ENCODE peak calls at places on chromosomes 11 and 22, in seven cellular contexts. C is cardiac fibroblast, J is GM06990, V is astrocyte of the spinal cord, K is stomach, O is HFF-Myc, R is ovary. T is an unnamed sample.

GRCh38 chr22:46180370-46181137 is 30.2 kb downstream of the PPARA start:
- DNase-seq in C (peak), J (no peak), V (no peak), K (no peak), O (no peak), R (no peak), T (no peak)

GRCh38 chr22:26398741-26399153 is 30.3 kb upstream of the ASPHD2 start:
- DNase-seq in C (peak), J (no peak), V (peak), K (peak), O (peak), R (no peak), T (peak)

GRCh38 chr22:45818130-45819085 is 146.8 kb downstream of the ATXN10 start:
- DNase-seq in C (no peak), J (no peak), V (peak), K (no peak), O (no peak), R (no peak), T (peak)

GRCh38 chr11:63274776-63275175 is 31.4 kb upstream of the SLC22A25 start:
- DNase-seq in C (no peak), J (no peak), V (no peak), K (no peak), O (no peak), R (no peak), T (no peak)

GRCh38 chr22:43060213-43060612 is 29.0 kb downstream of the TTLL1 start:
- DNase-seq in C (peak), J (peak), V (no peak), K (peak), O (no peak), R (no peak), T (no peak)

GRCh38 chr22:49564054-49564453 is 263.6 kb downstream of the BRD1 start:
- DNase-seq in C (no peak), J (no peak), V (no peak), K (no peak), O (no peak), R (no peak), T (no peak)

GRCh38 chr22:27097933-27098332 is 440.5 kb downstream of the MIAT start:
- DNase-seq in C (no peak), J (no peak), V (peak), K (no peak), O (no peak), R (no peak), T (no peak)

GRCh38 chr22:27468712-27469111 is 332.8 kb downstream of the MN1 start:
- DNase-seq in C (no peak), J (no peak), V (no peak), K (no peak), O (no peak), R (no peak), T (no peak)

GRCh38 chr22:47408409-47408808 is 646.0 kb downstream of the TBC1D22A start:
- DNase-seq in C (no peak), J (no peak), V (no peak), K (no peak), O (no peak), R (no peak), T (no peak)

GRCh38 chr11:62373464-62374110 is 36.3 kb downstream of the ASRGL1 start:
- DNase-seq in C (no peak), J (no peak), V (no peak), K (no peak), O (no peak), R (no peak), T (no peak)

GRCh38 chr11:72002841-72003775 is 4.4 kb downstream of the IL18BP start:
- DNase-seq in C (no peak), J (no peak), V (no peak), K (no peak), O (no peak), R (no peak), T (no peak)

GRCh38 chr11:19697721-19698121 is 14.9 kb upstream of the NAV2 start:
- DNase-seq in C (peak), J (no peak), V (no peak), K (no peak), O (no peak), R (no peak), T (no peak)

GRCh38 chr11:95364324-95365295 is 133.6 kb upstream of the SESN3 start:
- DNase-seq in C (peak), J (no peak), V (peak), K (no peak), O (no peak), R (no peak), T (no peak)

GRCh38 chr11:124638500-124638899 is 15.8 kb downstream of the TBRG1 start:
- DNase-seq in C (no peak), J (no peak), V (no peak), K (no peak), O (no peak), R (no peak), T (no peak)

GRCh38 chr22:26957176-26957575 is 299.8 kb downstream of the MIAT start:
- DNase-seq in C (no peak), J (no peak), V (no peak), K (no peak), O (no peak), R (no peak), T (no peak)

GRCh38 chr11:86753376-86753775 is 47.0 kb upstream of the PRSS23 start:
- DNase-seq in C (no peak), J (no peak), V (no peak), K (no peak), O (no peak), R (no peak), T (peak)

GRCh38 chr11:134652586-134653255 is 240.7 kb upstream of the B3GAT1 start:
- DNase-seq in C (no peak), J (no peak), V (no peak), K (peak), O (no peak), R (no peak), T (no peak)

GRCh38 chr11:34606326-34607120 is 14.4 kb upstream of the EHF start:
- DNase-seq in C (no peak), J (no peak), V (no peak), K (no peak), O (no peak), R (no peak), T (no peak)

GRCh38 chr11:12175694-12176241 is 65.4 kb downstream of the MICAL2 start:
- DNase-seq in C (peak), J (no peak), V (peak), K (no peak), O (peak), R (no peak), T (peak)

GRCh38 chr22:48547971-48548370 is 1279.7 kb downstream of the BRD1 start:
- DNase-seq in C (no peak), J (no peak), V (no peak), K (no peak), O (no peak), R (no peak), T (no peak)

GRCh38 chr11:119520966-119521365 is 98.0 kb upstream of the THY1 start:
- DNase-seq in C (no peak), J (no peak), V (no peak), K (no peak), O (no peak), R (no peak), T (no peak)

GRCh38 chr22:47289316-47289985 is 527.0 kb downstream of the TBC1D22A start:
- DNase-seq in C (no peak), J (no peak), V (no peak), K (no peak), O (no peak), R (no peak), T (no peak)

GRCh38 chr22:46373166-46373565 is 37.7 kb downstream of the TRMU start:
- DNase-seq in C (no peak), J (no peak), V (no peak), K (peak), O (no peak), R (no peak), T (no peak)

GRCh38 chr11:112162761-112163669 is 879 bp downstream of the IL18 start:
- DNase-seq in C (no peak), J (no peak), V (peak), K (no peak), O (no peak), R (no peak), T (peak)
- H3K4me3 ChIP-seq in C (no peak), J (no peak), V (no peak), K (peak), O (no peak), R (no peak), T (no peak)

GRCh38 chr11:77821349-77821851 is 456 bp downstream of the AAMDC start:
- DNase-seq in C (peak), J (peak), V (peak), K (no peak), O (no peak), R (peak), T (peak)

GRCh38 chr11:77815459-77815858 is 5.1 kb downstream of the RSF1 start:
- DNase-seq in C (no peak), J (no peak), V (no peak), K (no peak), O (no peak), R (no peak), T (no peak)

GRCh38 chr11:77819921-77820564 is 479 bp downstream of the RSF1 start:
- DNase-seq in C (peak), J (no peak), V (peak), K (peak), O (no peak), R (peak), T (peak)

GRCh38 chr11:77820565-77821348 is at the start of the genes AAMDC and RSF1:
- DNase-seq in C (peak), J (peak), V (peak), K (peak), O (peak), R (peak), T (peak)

DNA sequence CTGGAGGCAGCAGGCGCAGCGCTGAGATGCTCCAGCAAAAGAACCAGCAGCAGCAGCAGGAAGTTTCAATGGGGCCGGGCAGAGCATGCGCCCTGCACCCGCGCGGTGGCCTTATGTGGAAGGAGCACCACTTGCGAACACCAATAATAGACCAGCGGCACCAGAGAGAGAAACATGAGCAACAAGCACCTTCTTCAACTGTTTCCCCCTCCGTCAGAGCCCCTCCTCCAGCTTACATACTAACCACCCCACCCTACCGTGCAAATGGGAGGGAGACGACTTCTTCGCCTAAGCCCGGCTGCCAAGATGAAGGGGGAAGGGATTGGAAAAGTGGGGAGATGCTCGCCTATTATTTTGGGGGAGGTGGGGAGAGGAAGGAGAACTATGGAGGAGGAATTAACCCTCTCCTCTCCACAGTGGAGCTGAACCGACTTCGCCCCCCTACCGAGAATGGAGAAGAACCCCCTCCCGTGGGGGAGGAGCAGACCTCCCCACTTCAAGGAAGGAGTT is 1.1 kb downstream of the RSF1 start:
- DNase-seq in C (peak), J (peak), V (peak), K (peak), O (peak), R (peak), T (peak)
- TF ChIP-seq CTCF in C (peak), J (no peak), V (no peak), K (peak), O (no peak), R (no peak), T (no peak)

DNA sequence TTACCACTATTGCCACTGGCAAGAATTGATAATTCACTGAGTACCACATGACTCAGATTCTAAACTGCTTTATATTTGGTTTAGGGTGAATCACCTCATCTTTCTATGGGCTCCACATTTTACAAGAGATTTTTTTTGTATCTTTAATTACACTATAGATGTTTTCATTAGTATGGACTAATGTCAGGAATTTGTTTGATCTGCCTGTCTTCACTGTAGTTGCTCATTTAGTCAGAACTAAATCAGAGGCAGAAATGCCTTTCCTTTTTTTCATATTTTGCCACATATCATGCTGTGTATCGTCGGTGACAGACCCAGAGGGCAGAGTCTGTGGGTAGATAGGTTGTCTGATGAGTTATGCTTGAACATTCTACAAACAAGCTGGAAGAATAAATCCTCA is 524.1 kb downstream of the METTL15 start:
- DNase-seq in C (no peak), J (no peak), V (peak), K (no peak), O (no peak), R (no peak), T (peak)
- H3K4me3 ChIP-seq in C (no peak), J (no peak), V (no peak), K (no peak), O (no peak), R (no peak), T (no peak)

GRCh38 chr22:36824655-36825054 is 7.8 kb upstream of the PVALB start:
- DNase-seq in C (no peak), J (no peak), V (no peak), K (no peak), O (no peak), R (no peak), T (no peak)
- TF ChIP-seq CTCF in C (no peak), J (no peak), V (no peak), K (no peak), O (no peak), R (no peak), T (no peak)

GRCh38 chr22:39242389-39242808 is 2.4 kb downstream of the PDGFB start:
- DNase-seq in C (no peak), J (no peak), V (no peak), K (no peak), O (no peak), R (peak), T (no peak)

GRCh38 chr22:39244496-39245129 is at the start of gene PDGFB:
- DNase-seq in C (peak), J (no peak), V (no peak), K (peak), O (no peak), R (peak), T (no peak)

GRCh38 chr22:39242809-39243442 is 1.9 kb downstream of the PDGFB start:
- DNase-seq in C (no peak), J (no peak), V (no peak), K (peak), O (no peak), R (no peak), T (no peak)

GRCh38 chr22:39244073-39244495 is 698 bp downstream of the PDGFB start:
- DNase-seq in C (no peak), J (no peak), V (no peak), K (no peak), O (no peak), R (no peak), T (no peak)

DNA sequence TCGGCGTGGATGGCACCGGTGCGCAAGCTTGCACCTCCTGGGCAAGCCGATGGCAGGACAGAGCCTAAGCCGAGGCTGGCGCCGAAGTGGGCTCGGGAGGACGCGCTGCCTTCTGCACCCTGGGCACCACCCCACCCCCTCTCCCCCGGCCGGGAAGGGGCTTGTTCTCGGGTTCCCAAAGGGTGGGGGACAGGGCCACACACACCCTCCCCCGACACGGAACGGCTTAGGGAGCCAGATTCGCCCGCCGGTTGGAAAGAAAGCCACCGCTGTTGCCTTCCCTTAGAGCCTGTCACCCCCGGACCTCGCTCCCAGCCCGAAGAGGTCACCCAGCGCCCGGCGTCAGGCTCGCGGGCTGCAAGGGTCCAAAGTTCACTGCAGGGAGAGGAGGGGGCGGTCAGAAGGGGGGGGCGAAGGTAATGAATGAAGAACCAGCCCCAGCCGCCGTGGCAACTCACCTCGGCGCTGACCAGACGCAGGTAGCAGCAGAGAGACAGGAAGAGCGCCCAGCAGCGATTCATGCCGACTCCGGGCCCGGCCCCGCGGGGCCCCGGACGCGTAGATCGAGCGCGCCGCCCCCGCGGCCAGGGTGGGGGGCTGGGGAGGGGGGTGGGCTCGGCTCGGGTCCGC is 1.2 kb downstream of the PDGFB start:
- DNase-seq in C (no peak), J (no peak), V (no peak), K (no peak), O (no peak), R (no peak), T (no peak)
- H3K4me3 ChIP-seq in C (peak), J (peak), V (peak), K (peak), O (no peak), R (peak), T (no peak)

DNA sequence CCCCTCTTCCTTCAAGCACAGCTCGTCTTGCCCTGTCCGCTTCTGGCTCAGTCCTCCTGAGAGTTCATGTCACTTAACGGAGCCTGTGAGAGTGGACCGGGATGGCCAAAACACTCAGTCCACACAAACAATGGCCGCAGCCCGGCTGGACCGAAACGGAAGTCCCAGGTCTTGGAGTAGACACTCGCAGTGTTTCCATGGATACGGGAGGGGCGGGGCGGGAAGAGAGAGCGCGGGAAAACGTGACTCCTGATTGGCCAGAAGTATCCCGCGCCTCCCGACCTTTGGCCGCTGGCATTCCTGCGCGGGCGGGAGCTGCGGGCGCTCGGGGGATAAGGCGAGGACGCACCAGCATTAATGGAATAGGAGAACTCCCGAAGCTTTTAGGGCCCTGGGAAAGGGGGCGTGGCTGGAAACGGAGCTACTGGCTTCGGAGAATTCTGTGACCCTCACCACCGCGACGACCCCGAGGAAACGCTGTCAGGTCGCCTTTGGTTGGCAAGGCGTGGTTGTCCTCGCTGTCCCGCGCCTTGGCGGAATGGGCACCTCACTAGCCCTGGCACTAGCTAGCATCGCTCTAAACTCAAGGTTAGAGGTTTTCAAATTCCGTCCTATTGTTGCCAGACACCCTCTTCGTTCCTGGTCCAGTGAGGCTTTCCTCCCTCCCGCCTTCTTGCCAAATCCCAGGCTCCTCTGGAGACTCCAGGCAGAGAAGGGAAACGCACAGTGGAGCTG is at the start of the genes NLRP14 and ZNF214:
- DNase-seq in C (peak), J (peak), V (peak), K (peak), O (peak), R (peak), T (peak)
- TF ChIP-seq CTCF in C (no peak), J (no peak), V (no peak), K (no peak), O (no peak), R (no peak), T (no peak)

GRCh38 chr11:75384438-75385080 is 14.8 kb upstream of the RPS3 start:
- DNase-seq in C (peak), J (peak), V (peak), K (peak), O (no peak), R (peak), T (peak)

GRCh38 chr11:75380716-75381420 is 18.4 kb upstream of the RPS3 start:
- DNase-seq in C (no peak), J (no peak), V (no peak), K (no peak), O (no peak), R (no peak), T (no peak)

GRCh38 chr11:75383246-75383645 is 16.1 kb upstream of the RPS3 start:
- DNase-seq in C (no peak), J (no peak), V (no peak), K (no peak), O (no peak), R (no peak), T (no peak)

GRCh38 chr11:75376175-75376574 is 23.1 kb upstream of the RPS3 start:
- DNase-seq in C (no peak), J (no peak), V (no peak), K (no peak), O (no peak), R (no peak), T (no peak)

DNA sequence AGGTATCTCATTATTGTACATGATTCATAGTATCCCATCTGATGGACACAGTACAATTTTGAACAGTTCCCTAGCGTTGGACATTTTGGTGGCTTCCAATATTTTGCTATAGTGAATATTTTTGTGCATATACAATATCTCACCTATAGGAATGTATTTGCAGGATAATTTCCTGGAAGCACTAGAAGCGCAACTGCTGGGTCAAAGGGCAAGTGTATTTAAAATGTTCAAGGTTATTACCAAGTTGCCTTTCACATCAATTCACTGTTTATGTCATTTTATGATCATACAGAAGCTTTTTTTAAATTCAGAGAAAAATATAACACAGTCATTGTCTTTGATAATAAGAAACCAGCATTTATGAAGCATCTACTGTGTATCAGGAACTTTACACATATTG is 19.1 kb upstream of the RPS3 start:
- DNase-seq in C (no peak), J (no peak), V (no peak), K (no peak), O (no peak), R (no peak), T (no peak)
- H3K4me3 ChIP-seq in C (no peak), J (no peak), V (no peak), K (no peak), O (no peak), R (no peak), T (no peak)

T was measured in foreskin fibroblast.